ENCODE peak calls at places on chromosomes 4 and X, in seven cellular contexts. W, O, C, E, U, H and J are unnamed samples.

GRCh38 chr4:4216668-4217067 is 10.1 kb downstream of the OTOP1 start:
- DNase-seq in E (no peak), H (no peak), U (no peak), W (no peak), C (no peak), O (no peak), J (no peak)

GRCh38 chr4:142777045-142777743 is 68.9 kb downstream of the INPP4B start:
- DNase-seq in C (no peak), O (no peak), U (no peak), W (no peak), H (no peak), E (no peak), J (no peak)

GRCh38 chr4:181645489-181645888 is 597.7 kb upstream of the TENM3 start:
- DNase-seq in O (no peak), C (no peak), U (no peak), H (no peak), E (no peak), W (no peak), J (no peak)

GRCh38 chr4:41977709-41978108 is 3.8 kb upstream of the DCAF4L1 start:
- DNase-seq in E (no peak), U (no peak), W (no peak), H (no peak), O (no peak), C (no peak), J (no peak)

GRCh38 chrX:37347420-37347819 is 1.7 kb upstream of the PRRG1 start:
- DNase-seq in O (no peak), C (no peak), W (no peak), E (no peak), U (no peak), H (no peak), J (peak)

GRCh38 chrX:19893722-19894121 is 6.3 kb upstream of the SH3KBP1 start:
- DNase-seq in E (no peak), C (no peak), H (no peak), U (no peak), W (no peak), O (no peak), J (peak)

GRCh38 chr4:55411621-55412020 is 15.9 kb downstream of the TMEM165 start:
- DNase-seq in C (no peak), H (no peak), E (no peak), U (no peak), W (no peak), O (no peak), J (no peak)

GRCh38 chr4:80336582-80336981 is 1.1 kb downstream of the CFAP299 start:
- DNase-seq in C (no peak), O (peak), W (no peak), H (no peak), U (no peak), E (peak), J (peak)

GRCh38 chr4:31548823-31549222 is 828.7 kb downstream of the PCDH7 start:
- DNase-seq in H (no peak), E (no peak), O (no peak), W (no peak), C (no peak), U (no peak), J (no peak)
- TF ChIP-seq TAF1 in H (no peak), E (no peak), O (no peak), W (no peak), C (no peak), U (no peak), J (no peak)

DNA sequence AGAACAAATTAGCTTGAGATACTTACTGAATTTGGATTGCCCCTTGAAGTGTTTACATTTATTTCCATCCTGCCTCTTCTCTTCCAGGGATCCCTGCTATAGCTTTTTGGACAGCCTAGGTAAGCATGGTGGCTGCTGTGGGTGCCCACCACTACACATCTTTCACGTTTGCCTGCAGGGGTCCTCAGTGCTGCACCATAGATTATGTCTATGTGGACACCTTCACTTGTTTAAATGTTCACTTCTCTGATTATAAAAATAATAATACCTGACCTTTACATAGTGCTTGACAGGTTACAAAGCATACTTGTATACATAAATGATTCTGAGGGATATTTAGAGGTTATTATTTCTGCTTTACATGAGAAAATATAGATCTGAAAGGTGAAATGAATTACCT is 67.9 kb upstream of the SLC4A4 start:
- DNase-seq in O (peak), U (no peak), C (no peak), E (peak), H (no peak), W (no peak), J (peak)
- TF ChIP-seq TAF1 in O (no peak), U (no peak), C (no peak), E (no peak), H (no peak), W (no peak), J (no peak)

DNA sequence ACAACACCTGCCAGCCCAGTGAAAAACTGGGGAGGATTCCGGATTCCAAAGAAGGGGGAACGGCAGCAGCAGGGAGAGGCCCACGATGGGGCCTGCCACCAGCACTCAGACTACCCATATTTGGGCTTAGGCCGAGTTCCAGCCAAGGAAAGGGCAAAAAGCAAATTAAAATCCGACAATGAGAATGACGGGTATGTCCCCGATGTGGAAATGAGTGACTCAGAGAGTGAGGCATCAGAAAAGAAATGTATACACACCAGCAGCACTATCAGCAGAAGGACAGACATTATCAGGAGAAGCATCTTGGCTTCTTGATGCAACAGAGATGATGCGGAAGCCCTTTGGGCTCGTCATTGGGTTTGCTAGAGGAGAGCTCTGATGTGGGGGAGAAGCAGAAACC is 62.4 kb downstream of the JADE1 start:
- DNase-seq in O (no peak), W (no peak), E (peak), H (no peak), U (no peak), C (no peak), J (no peak)
- TF ChIP-seq TAF1 in O (no peak), W (no peak), E (no peak), H (no peak), U (no peak), C (no peak), J (no peak)

GRCh38 chrX:41922125-41922521 is 1.2 kb downstream of the CASK start:
- DNase-seq in U (no peak), E (no peak), H (no peak), C (no peak), W (no peak), O (peak), J (no peak)
- TF ChIP-seq TAF1 in U (no peak), E (no peak), H (no peak), C (no peak), W (no peak), O (no peak), J (no peak)

DNA sequence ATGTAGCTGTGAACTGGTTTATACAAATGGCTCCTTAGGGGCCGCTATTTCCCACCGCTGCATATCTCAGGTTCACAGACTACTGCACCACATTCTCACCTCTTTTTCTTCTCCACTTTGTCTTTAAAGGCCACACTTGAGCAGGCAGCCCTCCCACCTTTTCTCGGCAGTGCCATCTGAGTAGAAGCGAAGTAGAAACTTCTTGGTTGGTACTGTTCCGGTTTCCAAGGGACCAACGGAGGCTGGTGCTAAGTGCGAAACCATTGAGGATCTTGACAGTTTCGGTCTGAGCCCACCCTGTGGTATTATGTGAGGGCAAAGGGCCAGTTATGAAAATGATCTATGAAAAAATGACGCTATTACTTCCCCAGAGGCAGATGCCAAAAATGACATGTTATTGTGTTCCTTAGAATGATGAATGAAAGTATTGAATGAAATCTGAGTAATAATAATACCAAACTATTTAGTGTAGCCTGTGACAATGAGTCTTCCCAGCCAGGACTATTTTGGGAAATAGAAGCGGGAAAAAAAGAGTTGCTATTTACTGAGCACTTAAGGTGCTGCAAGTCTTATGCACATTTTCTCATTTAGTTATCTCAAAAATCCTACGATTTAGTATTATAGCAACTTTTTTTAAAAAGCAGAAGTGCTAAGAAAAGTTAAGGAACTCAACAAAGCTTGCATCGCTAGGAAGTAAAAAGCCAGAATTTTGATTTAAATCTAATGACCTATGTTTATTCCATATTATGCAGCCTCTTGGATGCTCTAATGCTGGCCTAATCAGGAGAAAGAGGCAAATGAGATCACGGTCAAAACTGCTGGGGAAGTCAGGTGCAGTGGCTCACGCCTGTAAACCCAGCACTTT is 29.6 kb upstream of the CHRNA9 start:
- DNase-seq in C (peak), U (no peak), H (no peak), O (no peak), E (no peak), W (no peak), J (no peak)
- TF ChIP-seq TAF1 in C (no peak), U (no peak), H (no peak), O (no peak), E (no peak), W (peak), J (no peak)

GRCh38 chr4:105022811-105023667 is 123.6 kb upstream of the TET2 start:
- DNase-seq in U (no peak), C (no peak), O (no peak), H (no peak), E (peak), W (no peak), J (no peak)

GRCh38 chr4:105025263-105026017 is 121.2 kb upstream of the TET2 start:
- DNase-seq in W (no peak), U (no peak), E (no peak), H (no peak), O (no peak), C (no peak), J (no peak)

GRCh38 chr4:105023668-105024055 is 123.0 kb upstream of the TET2 start:
- DNase-seq in E (no peak), U (no peak), C (no peak), W (no peak), H (no peak), O (no peak), J (no peak)
- TF ChIP-seq TAF1 in E (no peak), U (no peak), C (no peak), W (no peak), H (no peak), O (no peak), J (no peak)

GRCh38 chrX:122866527-122866926 is 317.6 kb upstream of the GRIA3 start:
- DNase-seq in U (no peak), H (no peak), O (no peak), C (no peak), E (no peak), W (no peak), J (no peak)

GRCh38 chrX:122868626-122869025 is 315.5 kb upstream of the GRIA3 start:
- DNase-seq in W (no peak), E (no peak), U (no peak), H (no peak), O (no peak), C (no peak), J (no peak)
- TF ChIP-seq TAF1 in W (no peak), E (no peak), U (no peak), H (no peak), O (no peak), C (no peak), J (no peak)

GRCh38 chrX:33138677-33139249 is 72.6 kb downstream of the DMD start:
- DNase-seq in E (no peak), W (no peak), O (no peak), C (no peak), H (no peak), U (no peak), J (no peak)
- TF ChIP-seq TAF1 in E (no peak), W (no peak), O (no peak), C (no peak), H (no peak), U (no peak), J (no peak)

GRCh38 chr4:145909331-145909730 is 29.3 kb downstream of the ZNF827 start:
- DNase-seq in U (peak), C (no peak), W (no peak), O (peak), E (peak), H (no peak), J (no peak)
- TF ChIP-seq TAF1 in U (no peak), C (no peak), W (no peak), O (no peak), E (no peak), H (no peak), J (no peak)